ENCODE peak calls at places on chromosome 7, in eight cellular contexts. H, D, M, X, I, S, F and B are unnamed samples.

GRCh38 chr7:128876127-128876526 is 13.5 kb downstream of the ATP6V1F start:
- DNase-seq in H (no peak), D (no peak), M (no peak), X (no peak), I (no peak), S (no peak), F (no peak), B (no peak)

GRCh38 chr7:76423666-76424412 is 911 bp upstream of the ZP3 start:
- DNase-seq in H (no peak), D (no peak), M (no peak), X (no peak), I (peak; percentile 63), S (no peak), F (no peak), B (no peak)

GRCh38 chr7:73602721-73603651 is 21.3 kb downstream of the MLXIPL start:
- DNase-seq in H (no peak), D (no peak), M (no peak), X (no peak), I (no peak), S (no peak), F (no peak), B (peak; percentile 58)

GRCh38 chr7:137026176-137026500 is 157.7 kb downstream of the CHRM2 start:
- DNase-seq in H (no peak), D (no peak), M (no peak), X (no peak), I (no peak), S (no peak), F (no peak), B (no peak)

GRCh38 chr7:12623885-12624498 is 53.5 kb downstream of the SCIN start:
- DNase-seq in H (no peak), D (peak; percentile 21), M (no peak), X (no peak), I (no peak), S (peak; percentile 36), F (no peak), B (no peak)

GRCh38 chr7:71633571-71634008 is 501.6 kb downstream of the GALNT17 start:
- DNase-seq in H (peak; percentile 50), D (peak; percentile 14), M (no peak), X (peak; percentile 53), I (no peak), S (peak; percentile 49), F (peak; percentile 48), B (peak; percentile 42)

GRCh38 chr7:36090976-36091375 is 62.1 kb upstream of the EEPD1 start:
- DNase-seq in H (no peak), D (no peak), M (no peak), X (no peak), I (no peak), S (no peak), F (no peak), B (no peak)

GRCh38 chr7:41328131-41328530 is 374.8 kb downstream of the INHBA start:
- DNase-seq in H (no peak), D (no peak), M (no peak), X (no peak), I (no peak), S (no peak), F (no peak), B (no peak)

GRCh38 chr7:132362059-132362458 is 214.2 kb downstream of the PLXNA4 start:
- DNase-seq in H (no peak), D (no peak), M (no peak), X (no peak), I (no peak), S (no peak), F (no peak), B (no peak)

GRCh38 chr7:92461027-92462003 is 14.0 kb downstream of the GATAD1 start:
- DNase-seq in H (peak; percentile 44), D (peak; percentile 66), M (peak; percentile 31), X (no peak), I (peak; percentile 16), S (peak; percentile 56), F (peak; percentile 29), B (peak; percentile 35)

GRCh38 chr7:155404976-155405375 is 53.0 kb upstream of the EN2 start:
- DNase-seq in H (no peak), D (no peak), M (no peak), X (no peak), I (no peak), S (no peak), F (no peak), B (no peak)

GRCh38 chr7:96198047-96198636 is 123.8 kb downstream of the SLC25A13 start:
- DNase-seq in H (no peak), D (no peak), M (no peak), X (no peak), I (no peak), S (no peak), F (no peak), B (no peak)

GRCh38 chr7:81470084-81470723 is 299.6 kb downstream of the HGF start:
- DNase-seq in H (peak; percentile 77), D (peak; percentile 52), M (no peak), X (no peak), I (peak; percentile 56), S (peak; percentile 71), F (peak; percentile 42), B (peak; percentile 23)

GRCh38 chr7:106285801-106286492 is 1.2 kb upstream of the NAMPT start:
- DNase-seq in H (no peak), D (no peak), M (no peak), X (no peak), I (no peak), S (peak; percentile 11), F (no peak), B (no peak)

GRCh38 chr7:106284516-106285050 is at the start of gene NAMPT:
- DNase-seq in H (peak; percentile 51), D (no peak), M (no peak), X (no peak), I (peak; percentile 44), S (peak; percentile 63), F (no peak), B (peak; percentile 26)

GRCh38 chr7:106283831-106284515 is 810 bp downstream of the NAMPT start:
- DNase-seq in H (peak; percentile 70), D (no peak), M (no peak), X (peak; percentile 82), I (peak; percentile 37), S (peak; percentile 72), F (peak; percentile 8), B (peak; percentile 12)

GRCh38 chr7:106283501-106283830 is 1.3 kb downstream of the NAMPT start:
- DNase-seq in H (no peak), D (no peak), M (no peak), X (no peak), I (no peak), S (no peak), F (no peak), B (no peak)

GRCh38 chr7:106285051-106285800 is 443 bp upstream of the NAMPT start:
- DNase-seq in H (peak; percentile 99), D (peak; percentile 77), M (peak; percentile 64), X (peak; percentile 100), I (peak; percentile 99), S (peak; percentile 99), F (peak; percentile 95), B (peak; percentile 85)
- TF ChIP-seq POLR2A in H (peak; percentile 72), D (peak; percentile 46), M (peak; percentile 67), X (no peak), I (peak; percentile 60), S (peak; percentile 76), F (peak; percentile 55), B (peak; percentile 66)

DNA sequence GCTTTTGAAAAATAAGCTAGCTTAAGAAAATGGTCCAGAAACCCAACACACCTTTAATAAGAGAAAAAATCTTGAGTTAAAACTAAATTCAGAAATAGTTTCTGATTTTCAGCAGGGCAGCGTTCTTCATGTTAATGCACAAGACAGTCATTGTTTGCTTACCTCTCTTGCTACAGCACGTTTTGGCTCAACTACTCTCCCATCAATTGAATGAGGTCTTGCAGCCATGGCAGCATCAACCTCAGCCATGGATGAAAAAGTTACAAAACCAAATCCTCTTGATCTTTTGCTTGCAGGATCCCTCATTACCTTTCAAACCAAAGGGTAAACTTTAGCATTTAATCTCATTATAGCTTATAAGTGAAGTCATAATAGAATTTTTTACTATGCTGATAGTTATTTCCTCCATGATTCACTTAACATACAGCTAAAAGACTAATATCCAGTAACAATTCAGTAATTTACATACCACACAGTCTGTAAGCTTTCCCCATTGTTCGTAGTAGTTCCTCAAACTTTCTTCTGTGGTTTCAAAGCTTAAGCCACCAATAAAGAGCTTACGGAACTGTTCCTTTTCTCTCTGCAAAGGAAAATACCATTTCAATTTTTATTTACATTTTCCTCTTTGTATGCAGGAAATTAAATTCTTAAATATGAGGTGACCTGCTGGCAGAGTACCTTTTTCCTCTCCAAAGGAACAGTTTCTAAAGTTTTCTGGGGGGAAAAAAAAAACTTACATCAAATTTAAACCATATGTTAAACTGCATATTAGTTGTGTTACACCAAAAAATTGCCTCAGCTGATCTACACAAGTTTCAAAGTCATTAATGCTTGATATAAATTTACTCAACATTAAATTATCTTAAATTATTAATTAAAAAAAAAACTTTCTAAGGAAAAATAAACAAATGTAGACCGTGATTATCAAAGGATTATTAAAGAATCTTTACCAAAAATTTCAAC is 3.1 kb downstream of the HNRNPA2B1 start:
- DNase-seq in H (no peak), D (no peak), M (no peak), X (no peak), I (no peak), S (peak; percentile 85), F (no peak), B (no peak)
- TF ChIP-seq POLR2A in H (no peak), D (no peak), M (peak; percentile 44), X (no peak), I (no peak), S (peak; percentile 21), F (no peak), B (no peak)

DNA sequence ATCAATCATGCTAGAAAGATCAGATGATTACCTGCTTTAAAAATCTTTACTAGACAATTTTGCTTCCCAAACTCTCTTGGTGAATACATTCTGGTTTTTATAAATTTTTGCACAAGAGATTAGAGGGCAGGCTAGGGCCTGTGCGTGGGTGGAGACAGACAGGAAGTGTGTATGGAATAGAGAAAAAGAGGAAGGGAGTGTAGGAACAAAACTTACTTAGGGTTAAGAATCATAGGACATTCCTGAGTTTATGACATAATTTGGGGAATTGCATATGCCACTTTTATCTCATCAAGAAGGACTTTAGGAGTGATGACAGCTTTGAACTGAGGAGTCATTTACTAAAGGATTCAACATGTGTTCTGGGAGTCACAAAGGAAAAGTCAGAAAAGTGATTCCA is 31.3 kb downstream of the LAMB1 start:
- DNase-seq in H (peak; percentile 44), D (no peak), M (no peak), X (no peak), I (no peak), S (peak; percentile 39), F (no peak), B (no peak)
- TF ChIP-seq POLR2A in H (no peak), D (no peak), M (no peak), X (no peak), I (no peak), S (no peak), F (no peak), B (no peak)

GRCh38 chr7:149836434-149836833 is 1.7 kb upstream of the ZNF862 start:
- DNase-seq in H (no peak), D (no peak), M (no peak), X (no peak), I (no peak), S (no peak), F (no peak), B (no peak)

GRCh38 chr7:149838224-149838991 is at the start of gene ZNF862:
- DNase-seq in H (peak; percentile 99), D (peak; percentile 99), M (peak; percentile 98), X (peak; percentile 98), I (peak; percentile 99), S (peak; percentile 99), F (peak; percentile 95), B (peak; percentile 99)

GRCh38 chr7:149838992-149839408 is 825 bp downstream of the ZNF862 start:
- DNase-seq in H (peak; percentile 18), D (peak; percentile 36), M (no peak), X (no peak), I (no peak), S (no peak), F (no peak), B (no peak)

GRCh38 chr7:149839933-149840332 is 1.8 kb downstream of the ZNF862 start:
- DNase-seq in H (no peak), D (no peak), M (no peak), X (no peak), I (no peak), S (no peak), F (no peak), B (no peak)

GRCh38 chr7:149837620-149838223 is 453 bp upstream of the ZNF862 start:
- DNase-seq in H (no peak), D (no peak), M (no peak), X (no peak), I (no peak), S (no peak), F (no peak), B (no peak)
- TF ChIP-seq POLR2A in H (no peak), D (no peak), M (no peak), X (no peak), I (no peak), S (no peak), F (no peak), B (no peak)